ENCODE peak calls at places on chromosome 7, in four cellular contexts. One of them, this sample, is unnamed.

GRCh38 chr7:156219307-156220077 is 407.2 kb upstream of the SHH start:
- DNase-seq in H1: no peak
- DNase-seq in breast epithelium: no peak
- DNase-seq in HCT116: no peak
- DNase-seq in this sample: no peak

GRCh38 chr7:17307558-17307957 is 9.1 kb downstream of the AHR start:
- DNase-seq in breast epithelium: no peak
- DNase-seq in HCT116: no peak
- DNase-seq in H1: no peak
- DNase-seq in this sample: no peak

GRCh38 chr7:137454169-137455166 is 110.9 kb upstream of the PTN start:
- DNase-seq in HCT116: no peak
- DNase-seq in breast epithelium: no peak
- DNase-seq in H1: no peak
- DNase-seq in this sample: peak; percentile 77

GRCh38 chr7:74187915-74188675 is 13.9 kb downstream of the EIF4H start:
- DNase-seq in H1: no peak
- DNase-seq in breast epithelium: no peak
- DNase-seq in HCT116: no peak
- DNase-seq in this sample: no peak

GRCh38 chr7:69256634-69257081 is 341.6 kb upstream of the AUTS2 start:
- DNase-seq in H1: no peak
- DNase-seq in HCT116: no peak
- DNase-seq in breast epithelium: no peak
- DNase-seq in this sample: peak; percentile 83

GRCh38 chr7:36303202-36304098 is 86.2 kb upstream of the ANLN start:
- DNase-seq in breast epithelium: peak; percentile 78
- DNase-seq in H1: no peak
- DNase-seq in HCT116: peak; percentile 83
- DNase-seq in this sample: peak; percentile 91

GRCh38 chr7:112770051-112770450 is 20.1 kb downstream of the TMEM168 start:
- DNase-seq in breast epithelium: peak; percentile 72
- DNase-seq in H1: no peak
- DNase-seq in HCT116: no peak
- DNase-seq in this sample: no peak

GRCh38 chr7:36985866-36986402 is 261.6 kb upstream of the AOAH start:
- DNase-seq in HCT116: no peak
- DNase-seq in H1: no peak
- DNase-seq in breast epithelium: no peak
- DNase-seq in this sample: no peak

GRCh38 chr7:151539055-151539714 is 19.5 kb upstream of the RHEB start:
- DNase-seq in H1: no peak
- DNase-seq in breast epithelium: no peak
- DNase-seq in HCT116: no peak
- DNase-seq in this sample: no peak

GRCh38 chr7:83469076-83469475 is 179.9 kb downstream of the SEMA3E start:
- DNase-seq in HCT116: no peak
- DNase-seq in H1: no peak
- DNase-seq in breast epithelium: no peak
- DNase-seq in this sample: no peak

GRCh38 chr7:96538632-96539031 is 171.0 kb downstream of the SEM1 start:
- DNase-seq in breast epithelium: no peak
- DNase-seq in HCT116: no peak
- DNase-seq in H1: no peak
- DNase-seq in this sample: no peak

GRCh38 chr7:32436529-32436928 is 53.7 kb downstream of the LSM5 start:
- DNase-seq in H1: no peak
- DNase-seq in HCT116: no peak
- DNase-seq in breast epithelium: no peak
- DNase-seq in this sample: no peak

GRCh38 chr7:149205690-149206381 is 10.5 kb downstream of the ZNF282 start:
- DNase-seq in HCT116: no peak
- DNase-seq in H1: no peak
- DNase-seq in breast epithelium: no peak
- DNase-seq in this sample: no peak

GRCh38 chr7:55953707-55954475 is 2.2 kb downstream of the MRPS17 start:
- DNase-seq in H1: no peak
- DNase-seq in HCT116: no peak
- DNase-seq in breast epithelium: no peak
- DNase-seq in this sample: no peak

GRCh38 chr7:101412976-101413375 is 50.3 kb downstream of the COL26A1 start:
- DNase-seq in breast epithelium: no peak
- DNase-seq in H1: no peak
- DNase-seq in HCT116: no peak
- DNase-seq in this sample: no peak

GRCh38 chr7:142646274-142646895 is 102.9 kb upstream of the PRSS1 start:
- DNase-seq in breast epithelium: no peak
- DNase-seq in HCT116: no peak
- DNase-seq in H1: no peak
- DNase-seq in this sample: no peak

GRCh38 chr7:138935438-138936079 is 45.6 kb downstream of the KIAA1549 start:
- DNase-seq in H1: no peak
- DNase-seq in breast epithelium: no peak
- DNase-seq in HCT116: peak; percentile 55
- DNase-seq in this sample: no peak

GRCh38 chr7:44213872-44214595 is 13.3 kb downstream of the YKT6 start:
- DNase-seq in breast epithelium: peak; percentile 48
- DNase-seq in HCT116: peak; percentile 36
- DNase-seq in H1: peak; percentile 51
- DNase-seq in this sample: peak; percentile 54

GRCh38 chr7:81499262-81500116 is 270.4 kb downstream of the HGF start:
- DNase-seq in H1: no peak
- DNase-seq in breast epithelium: no peak
- DNase-seq in HCT116: peak; percentile 81
- DNase-seq in this sample: no peak

GRCh38 chr7:154777908-154778307 is 225.0 kb downstream of the PAXIP1 start:
- DNase-seq in breast epithelium: no peak
- DNase-seq in HCT116: no peak
- DNase-seq in H1: no peak
- DNase-seq in this sample: no peak

GRCh38 chr7:139095194-139095659 is 14.3 kb downstream of the ZC3HAV1 start:
- DNase-seq in breast epithelium: no peak
- DNase-seq in H1: no peak
- DNase-seq in HCT116: no peak
- DNase-seq in this sample: no peak

DNA sequence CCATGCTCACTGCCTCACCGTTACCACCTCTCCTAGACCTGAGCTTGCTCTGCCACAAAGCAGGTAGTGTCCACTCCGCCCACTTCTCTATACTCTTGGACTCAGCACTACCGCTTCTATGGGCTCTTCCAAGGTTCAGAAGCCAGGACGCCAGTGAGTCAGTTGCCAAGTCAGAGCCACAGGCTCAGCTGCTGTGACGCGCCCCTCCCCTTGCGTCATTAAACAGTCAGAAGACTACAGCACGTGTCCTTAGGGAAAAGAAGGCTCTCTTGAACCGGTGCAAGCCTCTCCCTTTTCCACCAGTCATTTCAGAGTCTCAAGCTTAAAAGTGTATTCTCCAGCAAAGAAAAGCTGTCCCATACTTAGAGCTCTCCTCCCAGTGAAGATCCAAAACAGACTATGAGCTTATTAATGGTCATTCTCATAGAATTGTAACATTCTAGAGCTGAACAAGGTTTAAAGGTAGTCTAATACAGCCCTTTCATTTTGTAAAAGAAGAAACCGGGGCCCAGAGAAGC is 41.0 kb upstream of the MET start:
- DNase-seq in H1: no peak
- DNase-seq in breast epithelium: peak; percentile 62
- DNase-seq in HCT116: peak; percentile 96
- DNase-seq in this sample: peak; percentile 90
- TF ChIP-seq POLR2AphosphoS5 in H1: no peak
- TF ChIP-seq POLR2AphosphoS5 in breast epithelium: peak; percentile 39
- TF ChIP-seq POLR2AphosphoS5 in HCT116: peak; percentile 52
- TF ChIP-seq POLR2AphosphoS5 in this sample: peak; percentile 58

DNA sequence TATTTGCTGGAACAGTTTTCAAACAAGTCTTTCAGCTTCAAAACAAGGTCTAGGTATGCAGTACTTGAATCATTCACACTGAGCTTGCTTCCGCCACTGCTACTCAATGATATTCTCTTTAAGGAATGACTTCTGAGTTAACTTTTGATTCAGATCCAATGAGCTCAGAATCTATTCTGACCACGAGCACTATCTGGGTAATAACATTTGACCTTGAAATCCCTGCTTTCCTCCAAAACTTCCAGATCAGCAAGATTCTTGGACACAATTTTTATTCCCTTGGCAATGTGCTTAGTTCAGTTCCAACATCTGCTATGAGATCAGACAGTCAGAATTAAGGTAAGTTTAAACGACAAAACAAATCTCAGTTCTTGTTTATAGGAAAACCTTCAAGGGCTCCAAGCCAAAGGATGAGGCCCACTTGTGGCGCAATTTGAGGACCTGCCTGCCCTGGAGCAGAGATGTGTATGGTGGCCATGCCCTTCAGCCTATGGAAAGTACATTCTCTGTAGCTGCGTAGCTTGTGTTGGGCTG is 87.2 kb downstream of the RNF216 start:
- DNase-seq in H1: no peak
- DNase-seq in breast epithelium: no peak
- DNase-seq in HCT116: no peak
- DNase-seq in this sample: no peak
- TF ChIP-seq POLR2A in H1: no peak
- TF ChIP-seq POLR2A in breast epithelium: no peak
- TF ChIP-seq POLR2A in HCT116: no peak
- TF ChIP-seq POLR2A in this sample: no peak

GRCh38 chr7:129925416-129926002 is 27.3 kb downstream of the UBE2H start:
- DNase-seq in H1: no peak
- DNase-seq in HCT116: no peak
- DNase-seq in breast epithelium: no peak
- DNase-seq in this sample: no peak
- H3K27ac ChIP-seq in H1: no peak overlapping the region
- H3K27ac ChIP-seq in HCT116: no peak overlapping the region
- H3K27ac ChIP-seq in breast epithelium: peak overlapping the region; percentile 65
- H3K27ac ChIP-seq in this sample: no peak overlapping the region

GRCh38 chr7:157465597-157466348 is 129.0 kb downstream of the DNAJB6 start:
- DNase-seq in HCT116: no peak
- DNase-seq in H1: no peak
- DNase-seq in breast epithelium: no peak
- DNase-seq in this sample: peak; percentile 20
- TF ChIP-seq POLR2AphosphoS5 in HCT116: no peak
- TF ChIP-seq POLR2AphosphoS5 in H1: no peak
- TF ChIP-seq POLR2AphosphoS5 in breast epithelium: no peak
- TF ChIP-seq POLR2AphosphoS5 in this sample: no peak

DNA sequence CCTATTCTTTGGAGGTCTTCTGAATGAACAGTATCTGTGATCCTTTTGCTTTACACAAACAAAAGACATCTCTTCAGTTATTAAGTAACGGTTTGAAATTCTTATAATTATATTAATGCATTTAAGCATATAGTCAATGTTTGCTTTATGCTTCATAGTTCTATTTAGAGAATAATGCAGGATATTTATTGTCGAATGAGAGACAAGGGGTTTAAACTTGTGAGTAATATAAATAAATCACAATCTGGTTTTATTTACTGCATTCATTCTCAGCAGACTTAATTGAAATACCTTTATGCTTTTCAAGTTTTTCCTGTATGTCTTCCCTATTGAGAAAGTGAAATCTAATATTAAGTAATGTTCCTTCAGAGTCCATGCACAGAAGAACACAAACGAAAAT is 149.5 kb upstream of the LRRN3 start:
- DNase-seq in H1: no peak
- DNase-seq in HCT116: no peak
- DNase-seq in breast epithelium: no peak
- DNase-seq in this sample: no peak
- TF ChIP-seq POLR2A in H1: no peak
- TF ChIP-seq POLR2A in HCT116: no peak
- TF ChIP-seq POLR2A in breast epithelium: no peak
- TF ChIP-seq POLR2A in this sample: no peak

GRCh38 chr7:1892011-1892965 is 222.2 kb downstream of the ELFN1 start:
- DNase-seq in HCT116: no peak
- DNase-seq in breast epithelium: no peak
- DNase-seq in H1: no peak
- DNase-seq in this sample: no peak
- H3K27ac ChIP-seq in HCT116: no peak overlapping the region
- H3K27ac ChIP-seq in breast epithelium: no peak overlapping the region
- H3K27ac ChIP-seq in H1: no peak overlapping the region
- H3K27ac ChIP-seq in this sample: no peak overlapping the region

GRCh38 chr7:66640802-66641525 is 12.3 kb downstream of the KCTD7 start:
- DNase-seq in breast epithelium: no peak
- DNase-seq in H1: no peak
- DNase-seq in HCT116: no peak
- DNase-seq in this sample: no peak
- TF ChIP-seq POLR2AphosphoS5 in breast epithelium: no peak
- TF ChIP-seq POLR2AphosphoS5 in H1: no peak
- TF ChIP-seq POLR2AphosphoS5 in HCT116: no peak
- TF ChIP-seq POLR2AphosphoS5 in this sample: no peak

GRCh38 chr7:84675633-84676034 is 481.0 kb upstream of the SEMA3A start:
- DNase-seq in H1: no peak
- DNase-seq in HCT116: no peak
- DNase-seq in breast epithelium: no peak
- DNase-seq in this sample: no peak
- TF ChIP-seq POLR2A in H1: no peak
- TF ChIP-seq POLR2A in HCT116: no peak
- TF ChIP-seq POLR2A in breast epithelium: no peak
- TF ChIP-seq POLR2A in this sample: no peak